ENCODE peak calls at places on chromosome 19, in six cellular contexts. One of them, this sample, is unnamed.

GRCh38 chr19:49440439-49441209 is 703 bp downstream of the SLC17A7 start:
- DNase-seq in Peyer's patch: no peak
- DNase-seq in HS-27A: no peak
- DNase-seq in HEK293T: no peak
- DNase-seq in stimulated activated CD4-positive, alpha-beta T cell treated with anti-CD3 and anti-CD28 coated beads, Interleukin-4, amount 100 ng/mL, for 1 hour: no peak
- DNase-seq in neural crest cell: no peak
- DNase-seq in this sample: no peak

GRCh38 chr19:39795001-39795400 is 16.3 kb downstream of the LEUTX start:
- DNase-seq in Peyer's patch: no peak
- DNase-seq in HS-27A: no peak
- DNase-seq in HEK293T: no peak
- DNase-seq in stimulated activated CD4-positive, alpha-beta T cell treated with anti-CD3 and anti-CD28 coated beads, Interleukin-4, amount 100 ng/mL, for 1 hour: no peak
- DNase-seq in neural crest cell: no peak
- DNase-seq in this sample: no peak

GRCh38 chr19:50835785-50836542 is 2.6 kb upstream of the KLK15 start:
- DNase-seq in Peyer's patch: peak; percentile 66
- DNase-seq in HS-27A: no peak
- DNase-seq in HEK293T: peak; percentile 87
- DNase-seq in stimulated activated CD4-positive, alpha-beta T cell treated with anti-CD3 and anti-CD28 coated beads, Interleukin-4, amount 100 ng/mL, for 1 hour: peak; percentile 77
- DNase-seq in neural crest cell: peak; percentile 83
- DNase-seq in this sample: peak; percentile 71

GRCh38 chr19:53076984-53077383 is 26.2 kb downstream of the ZNF160 start:
- DNase-seq in Peyer's patch: no peak
- DNase-seq in HS-27A: no peak
- DNase-seq in HEK293T: peak; percentile 18
- DNase-seq in stimulated activated CD4-positive, alpha-beta T cell treated with anti-CD3 and anti-CD28 coated beads, Interleukin-4, amount 100 ng/mL, for 1 hour: no peak
- DNase-seq in neural crest cell: peak; percentile 66
- DNase-seq in this sample: peak; percentile 47

GRCh38 chr19:42529248-42529764 is 1.0 kb upstream of the CEACAM1 start:
- DNase-seq in Peyer's patch: peak; percentile 78
- DNase-seq in HS-27A: peak; percentile 36
- DNase-seq in HEK293T: peak; percentile 75
- DNase-seq in stimulated activated CD4-positive, alpha-beta T cell treated with anti-CD3 and anti-CD28 coated beads, Interleukin-4, amount 100 ng/mL, for 1 hour: peak; percentile 66
- DNase-seq in neural crest cell: peak; percentile 71
- DNase-seq in this sample: peak; percentile 41

GRCh38 chr19:6362351-6362801 is 1.0 kb downstream of the CLPP start:
- DNase-seq in Peyer's patch: peak; percentile 41
- DNase-seq in HS-27A: no peak
- DNase-seq in HEK293T: no peak
- DNase-seq in stimulated activated CD4-positive, alpha-beta T cell treated with anti-CD3 and anti-CD28 coated beads, Interleukin-4, amount 100 ng/mL, for 1 hour: peak; percentile 11
- DNase-seq in neural crest cell: no peak
- DNase-seq in this sample: no peak

GRCh38 chr19:35757231-35757748 is 461 bp upstream of the HSPB6 start:
- DNase-seq in Peyer's patch: peak; percentile 31
- DNase-seq in HS-27A: peak; percentile 91
- DNase-seq in HEK293T: peak; percentile 39
- DNase-seq in stimulated activated CD4-positive, alpha-beta T cell treated with anti-CD3 and anti-CD28 coated beads, Interleukin-4, amount 100 ng/mL, for 1 hour: no peak
- DNase-seq in neural crest cell: no peak
- DNase-seq in this sample: no peak

GRCh38 chr19:14337510-14337909 is 43.7 kb upstream of the ADGRE5 start:
- DNase-seq in Peyer's patch: no peak
- DNase-seq in HS-27A: no peak
- DNase-seq in HEK293T: peak; percentile 83
- DNase-seq in stimulated activated CD4-positive, alpha-beta T cell treated with anti-CD3 and anti-CD28 coated beads, Interleukin-4, amount 100 ng/mL, for 1 hour: peak; percentile 35
- DNase-seq in neural crest cell: peak; percentile 15
- DNase-seq in this sample: no peak

GRCh38 chr19:17209126-17210036 is 5.8 kb upstream of the USE1 start:
- DNase-seq in Peyer's patch: peak; percentile 45
- DNase-seq in HS-27A: no peak
- DNase-seq in HEK293T: peak; percentile 99
- DNase-seq in stimulated activated CD4-positive, alpha-beta T cell treated with anti-CD3 and anti-CD28 coated beads, Interleukin-4, amount 100 ng/mL, for 1 hour: peak; percentile 44
- DNase-seq in neural crest cell: peak; percentile 31
- DNase-seq in this sample: peak; percentile 48

GRCh38 chr19:19171821-19172532 is 1.9 kb upstream of the MEF2B start:
- DNase-seq in Peyer's patch: no peak
- DNase-seq in HS-27A: no peak
- DNase-seq in HEK293T: no peak
- DNase-seq in stimulated activated CD4-positive, alpha-beta T cell treated with anti-CD3 and anti-CD28 coated beads, Interleukin-4, amount 100 ng/mL, for 1 hour: no peak
- DNase-seq in neural crest cell: no peak
- DNase-seq in this sample: no peak

GRCh38 chr19:37227996-37228395 is 10.0 kb downstream of the ZNF383 start:
- DNase-seq in Peyer's patch: no peak
- DNase-seq in HS-27A: no peak
- DNase-seq in HEK293T: no peak
- DNase-seq in stimulated activated CD4-positive, alpha-beta T cell treated with anti-CD3 and anti-CD28 coated beads, Interleukin-4, amount 100 ng/mL, for 1 hour: peak; percentile 19
- DNase-seq in neural crest cell: no peak
- DNase-seq in this sample: no peak

GRCh38 chr19:54133312-54133956 is 4.1 kb upstream of the CNOT3 start:
- DNase-seq in Peyer's patch: no peak
- DNase-seq in HS-27A: peak; percentile 92
- DNase-seq in HEK293T: no peak
- DNase-seq in stimulated activated CD4-positive, alpha-beta T cell treated with anti-CD3 and anti-CD28 coated beads, Interleukin-4, amount 100 ng/mL, for 1 hour: no peak
- DNase-seq in neural crest cell: no peak
- DNase-seq in this sample: peak; percentile 83

GRCh38 chr19:52689804-52690394 is 44.9 kb downstream of the ZNF611 start:
- DNase-seq in Peyer's patch: peak; percentile 39
- DNase-seq in HS-27A: peak; percentile 12
- DNase-seq in HEK293T: peak; percentile 6
- DNase-seq in stimulated activated CD4-positive, alpha-beta T cell treated with anti-CD3 and anti-CD28 coated beads, Interleukin-4, amount 100 ng/mL, for 1 hour: peak; percentile 39
- DNase-seq in neural crest cell: peak; percentile 13
- DNase-seq in this sample: no peak

GRCh38 chr19:55131421-55131820 is 14.0 kb upstream of the PPP1R12C start:
- DNase-seq in Peyer's patch: no peak
- DNase-seq in HS-27A: no peak
- DNase-seq in HEK293T: no peak
- DNase-seq in stimulated activated CD4-positive, alpha-beta T cell treated with anti-CD3 and anti-CD28 coated beads, Interleukin-4, amount 100 ng/mL, for 1 hour: no peak
- DNase-seq in neural crest cell: no peak
- DNase-seq in this sample: no peak

GRCh38 chr19:18568367-18568766 is 3.3 kb upstream of the UBA52 start:
- DNase-seq in Peyer's patch: no peak
- DNase-seq in HS-27A: no peak
- DNase-seq in HEK293T: no peak
- DNase-seq in stimulated activated CD4-positive, alpha-beta T cell treated with anti-CD3 and anti-CD28 coated beads, Interleukin-4, amount 100 ng/mL, for 1 hour: no peak
- DNase-seq in neural crest cell: no peak
- DNase-seq in this sample: no peak

GRCh38 chr19:5983367-5983955 is 5.5 kb upstream of the RANBP3 start:
- DNase-seq in Peyer's patch: no peak
- DNase-seq in HS-27A: no peak
- DNase-seq in HEK293T: no peak
- DNase-seq in stimulated activated CD4-positive, alpha-beta T cell treated with anti-CD3 and anti-CD28 coated beads, Interleukin-4, amount 100 ng/mL, for 1 hour: no peak
- DNase-seq in neural crest cell: no peak
- DNase-seq in this sample: no peak

GRCh38 chr19:45444318-45445041 is 20.8 kb upstream of the ERCC1 start:
- DNase-seq in Peyer's patch: peak; percentile 90
- DNase-seq in HS-27A: no peak
- DNase-seq in HEK293T: peak; percentile 70
- DNase-seq in stimulated activated CD4-positive, alpha-beta T cell treated with anti-CD3 and anti-CD28 coated beads, Interleukin-4, amount 100 ng/mL, for 1 hour: peak; percentile 72
- DNase-seq in neural crest cell: peak; percentile 81
- DNase-seq in this sample: peak; percentile 88